ENCODE peak calls at places on chromosome 1, in seven cellular contexts. K is GM10248, W is prostate gland, Z is HTR-8/SVneo, S is upper lobe of right lung, U is C1 segment of cervical spinal cord, O is GM23248. D is an unnamed sample.
A peak's percentile ranks its signal among the peaks of the same experiment; 100 is the strongest.

GRCh38 chr1:164774819-164775654 is 216.1 kb downstream of the PBX1 start:
- DNase-seq in K (no peak), W (no peak), Z (no peak), S (no peak), U (no peak), O (no peak), D (no peak)

GRCh38 chr1:203796223-203796747 is 862 bp downstream of the ZBED6 start:
- DNase-seq in K (no peak), W (no peak), Z (no peak), S (peak; percentile 66), U (no peak), O (peak; percentile 67), D (no peak)

GRCh38 chr1:118360817-118361216 is 175.8 kb upstream of the SPAG17 start:
- DNase-seq in K (no peak), W (no peak), Z (no peak), S (no peak), U (no peak), O (peak; percentile 70), D (no peak)

GRCh38 chr1:185073725-185074124 is 28.4 kb downstream of the RNF2 start:
- DNase-seq in K (no peak), W (no peak), Z (no peak), S (no peak), U (no peak), O (peak; percentile 42), D (no peak)

GRCh38 chr1:48258106-48258505 is 35.6 kb downstream of the SLC5A9 start:
- DNase-seq in K (no peak), W (no peak), Z (no peak), S (no peak), U (no peak), O (no peak), D (no peak)

GRCh38 chr1:89870998-89871397 is 50.2 kb downstream of the LRRC8D start:
- DNase-seq in K (no peak), W (no peak), Z (peak; percentile 13), S (no peak), U (no peak), O (no peak), D (no peak)

GRCh38 chr1:29415156-29415830 is 179.0 kb downstream of the PTPRU start:
- DNase-seq in K (no peak), W (no peak), Z (peak; percentile 27), S (no peak), U (no peak), O (no peak), D (no peak)

GRCh38 chr1:12197483-12197880 is 30.7 kb downstream of the TNFRSF1B start:
- DNase-seq in K (no peak), W (no peak), Z (no peak), S (no peak), U (no peak), O (no peak), D (no peak)

GRCh38 chr1:1371354-1371740 is 3.7 kb downstream of the AURKAIP1 start:
- DNase-seq in K (no peak), W (no peak), Z (no peak), S (no peak), U (no peak), O (peak; percentile 18), D (no peak)

GRCh38 chr1:101262601-101263348 is 26.0 kb downstream of the S1PR1 start:
- DNase-seq in K (no peak), W (no peak), Z (no peak), S (no peak), U (no peak), O (no peak), D (no peak)

GRCh38 chr1:28412731-28413130 is 43.2 kb downstream of the PHACTR4 start:
- DNase-seq in K (no peak), W (no peak), Z (no peak), S (no peak), U (no peak), O (no peak), D (no peak)

GRCh38 chr1:91166106-91166712 is 144.4 kb upstream of the ZNF644 start:
- DNase-seq in K (peak; percentile 48), W (no peak), Z (peak; percentile 50), S (peak; percentile 76), U (peak; percentile 22), O (peak; percentile 78), D (no peak)

GRCh38 chr1:72547412-72547811 is 265.1 kb upstream of the NEGR1 start:
- DNase-seq in K (no peak), W (no peak), Z (no peak), S (no peak), U (no peak), O (peak; percentile 17), D (no peak)

GRCh38 chr1:108048311-108049082 is 83.5 kb upstream of the VAV3 start:
- DNase-seq in K (no peak), W (no peak), Z (no peak), S (no peak), U (no peak), O (no peak), D (no peak)

GRCh38 chr1:175413367-175413766 is 220.8 kb upstream of the KIAA0040 start:
- DNase-seq in K (peak; percentile 22), W (no peak), Z (no peak), S (no peak), U (no peak), O (no peak), D (no peak)

GRCh38 chr1:46767649-46768282 is 31.1 kb upstream of the CYP4B1 start:
- DNase-seq in K (no peak), W (no peak), Z (no peak), S (peak; percentile 83), U (no peak), O (no peak), D (no peak)

GRCh38 chr1:154324669-154325582 is at the start of gene ATP8B2:
- DNase-seq in K (peak; percentile 90), W (peak; percentile 69), Z (peak; percentile 81), S (peak; percentile 82), U (peak; percentile 47), O (peak; percentile 85), D (peak; percentile 33)

GRCh38 chr1:59743324-59744108 is 71.2 kb upstream of the HOOK1 start:
- DNase-seq in K (no peak), W (no peak), Z (no peak), S (no peak), U (no peak), O (no peak), D (no peak)

GRCh38 chr1:176785046-176785445 is 322.1 kb downstream of the PAPPA2 start:
- DNase-seq in K (no peak), W (no peak), Z (no peak), S (no peak), U (no peak), O (no peak), D (no peak)

GRCh38 chr1:219659005-219659632 is 46.2 kb upstream of the ZC3H11B start:
- DNase-seq in K (no peak), W (no peak), Z (no peak), S (no peak), U (no peak), O (peak; percentile 39), D (no peak)

D was measured in GOT3.